ENCODE peak calls at places on chromosomes 7 and 10, in eight cellular contexts. N is GM12865, M is fibroblast of mammary gland, R is Peyer's patch, Z is right lobe of liver, F is lower leg skin, X is pancreas, K is AG10803. Q is an unnamed sample.

GRCh38 chr10:72387187-72387586 is 32.5 kb upstream of the DNAJB12 start:
- DNase-seq in N (no peak), M (no peak), R (no peak), Z (no peak), F (no peak), X (no peak), K (peak), Q (no peak)

GRCh38 chr10:97718178-97718577 is 4.6 kb downstream of the MARVELD1 start:
- DNase-seq in N (no peak), M (no peak), R (no peak), Z (no peak), F (no peak), X (no peak), K (no peak), Q (no peak)

GRCh38 chr10:123997486-123998196 is 95.8 kb downstream of the CHST15 start:
- DNase-seq in N (peak), M (peak), R (peak), Z (no peak), F (no peak), X (no peak), K (peak), Q (no peak)

GRCh38 chr10:63707254-63707910 is 186.2 kb downstream of the REEP3 start:
- DNase-seq in N (peak), M (peak), R (no peak), Z (no peak), F (peak), X (peak), K (peak), Q (no peak)

GRCh38 chr7:95276114-95276513 is 48.2 kb downstream of the PON1 start:
- DNase-seq in N (no peak), M (no peak), R (no peak), Z (no peak), F (no peak), X (no peak), K (no peak), Q (no peak)

GRCh38 chr10:119208553-119208940 is 1.2 kb downstream of the GRK5 start:
- DNase-seq in N (peak), M (peak), R (no peak), Z (no peak), F (no peak), X (no peak), K (peak), Q (no peak)

GRCh38 chr7:104123786-104124185 is 84.0 kb downstream of the ORC5 start:
- DNase-seq in N (no peak), M (peak), R (no peak), Z (no peak), F (no peak), X (no peak), K (peak), Q (no peak)

GRCh38 chr10:108166401-108166800 is 1001.9 kb upstream of the SORCS1 start:
- DNase-seq in N (no peak), M (no peak), R (no peak), Z (no peak), F (no peak), X (no peak), K (no peak), Q (no peak)

GRCh38 chr7:1706381-1706720 is 36.3 kb downstream of the ELFN1 start:
- DNase-seq in N (no peak), M (no peak), R (no peak), Z (no peak), F (no peak), X (no peak), K (no peak), Q (no peak)

GRCh38 chr10:70355234-70356021 is 27.0 kb downstream of the LRRC20 start:
- DNase-seq in N (peak), M (no peak), R (peak), Z (no peak), F (no peak), X (no peak), K (no peak), Q (no peak)

GRCh38 chr10:6141296-6142151 is 52.7 kb downstream of the RBM17 start:
- DNase-seq in N (peak), M (peak), R (peak), Z (peak), F (peak), X (no peak), K (peak), Q (no peak)

GRCh38 chr7:91759205-91759863 is 121.2 kb downstream of the MTERF1 start:
- DNase-seq in N (peak), M (peak), R (no peak), Z (no peak), F (no peak), X (no peak), K (no peak), Q (peak)

GRCh38 chr10:119360181-119360921 is 153.0 kb downstream of the GRK5 start:
- DNase-seq in N (peak), M (no peak), R (no peak), Z (no peak), F (no peak), X (no peak), K (no peak), Q (no peak)

GRCh38 chr10:79025113-79025832 is 43.5 kb upstream of the ZMIZ1 start:
- DNase-seq in N (no peak), M (no peak), R (no peak), Z (no peak), F (no peak), X (peak), K (no peak), Q (no peak)

GRCh38 chr7:139860090-139860773 is 31.2 kb downstream of the TBXAS1 start:
- DNase-seq in N (peak), M (no peak), R (peak), Z (peak), F (peak), X (no peak), K (no peak), Q (peak)

GRCh38 chr7:27201231-27202017 is 1.5 kb upstream of the HOXA13 start:
- DNase-seq in N (no peak), M (no peak), R (no peak), Z (no peak), F (no peak), X (no peak), K (no peak), Q (peak)

GRCh38 chr7:1571261-1571650 is 1.4 kb upstream of the PSMG3 start:
- DNase-seq in N (no peak), M (peak), R (no peak), Z (no peak), F (no peak), X (no peak), K (peak), Q (no peak)

GRCh38 chr7:112515989-112516388 is 35.2 kb downstream of the LSMEM1 start:
- DNase-seq in N (no peak), M (no peak), R (no peak), Z (no peak), F (no peak), X (no peak), K (no peak), Q (no peak)

GRCh38 chr7:137898839-137899681 is 52.3 kb upstream of the DGKI start:
- DNase-seq in N (peak), M (peak), R (peak), Z (peak), F (peak), X (peak), K (peak), Q (peak)

GRCh38 chr10:50637003-50637579 is 13.3 kb upstream of the SGMS1 start:
- DNase-seq in N (peak), M (peak), R (no peak), Z (no peak), F (no peak), X (no peak), K (no peak), Q (no peak)

GRCh38 chr10:14543048-14543903 is 212.6 kb upstream of the FRMD4A start:
- DNase-seq in N (peak), M (peak), R (peak), Z (no peak), F (no peak), X (no peak), K (no peak), Q (no peak)

GRCh38 chr7:3551536-3551935 is 250.5 kb downstream of the SDK1 start:
- DNase-seq in N (no peak), M (no peak), R (no peak), Z (no peak), F (no peak), X (no peak), K (no peak), Q (no peak)
- H3K4me3 ChIP-seq in N (no peak), M (no peak), R (no peak), Z (no peak), F (no peak), X (no peak), K (no peak), Q (no peak)

GRCh38 chr7:39948375-39948774 is 1.7 kb upstream of the CDK13 start:
- DNase-seq in N (peak), M (peak), R (no peak), Z (no peak), F (no peak), X (no peak), K (no peak), Q (no peak)

GRCh38 chr7:39949980-39950472 is at the start of gene CDK13:
- DNase-seq in N (peak), M (peak), R (peak), Z (peak), F (peak), X (peak), K (peak), Q (peak)

GRCh38 chr7:39951156-39951942 is 1.3 kb downstream of the CDK13 start:
- DNase-seq in N (peak), M (peak), R (peak), Z (peak), F (peak), X (peak), K (peak), Q (peak)

GRCh38 chr7:39950473-39951155 is 558 bp downstream of the CDK13 start:
- DNase-seq in N (peak), M (no peak), R (peak), Z (peak), F (no peak), X (peak), K (peak), Q (peak)

DNA sequence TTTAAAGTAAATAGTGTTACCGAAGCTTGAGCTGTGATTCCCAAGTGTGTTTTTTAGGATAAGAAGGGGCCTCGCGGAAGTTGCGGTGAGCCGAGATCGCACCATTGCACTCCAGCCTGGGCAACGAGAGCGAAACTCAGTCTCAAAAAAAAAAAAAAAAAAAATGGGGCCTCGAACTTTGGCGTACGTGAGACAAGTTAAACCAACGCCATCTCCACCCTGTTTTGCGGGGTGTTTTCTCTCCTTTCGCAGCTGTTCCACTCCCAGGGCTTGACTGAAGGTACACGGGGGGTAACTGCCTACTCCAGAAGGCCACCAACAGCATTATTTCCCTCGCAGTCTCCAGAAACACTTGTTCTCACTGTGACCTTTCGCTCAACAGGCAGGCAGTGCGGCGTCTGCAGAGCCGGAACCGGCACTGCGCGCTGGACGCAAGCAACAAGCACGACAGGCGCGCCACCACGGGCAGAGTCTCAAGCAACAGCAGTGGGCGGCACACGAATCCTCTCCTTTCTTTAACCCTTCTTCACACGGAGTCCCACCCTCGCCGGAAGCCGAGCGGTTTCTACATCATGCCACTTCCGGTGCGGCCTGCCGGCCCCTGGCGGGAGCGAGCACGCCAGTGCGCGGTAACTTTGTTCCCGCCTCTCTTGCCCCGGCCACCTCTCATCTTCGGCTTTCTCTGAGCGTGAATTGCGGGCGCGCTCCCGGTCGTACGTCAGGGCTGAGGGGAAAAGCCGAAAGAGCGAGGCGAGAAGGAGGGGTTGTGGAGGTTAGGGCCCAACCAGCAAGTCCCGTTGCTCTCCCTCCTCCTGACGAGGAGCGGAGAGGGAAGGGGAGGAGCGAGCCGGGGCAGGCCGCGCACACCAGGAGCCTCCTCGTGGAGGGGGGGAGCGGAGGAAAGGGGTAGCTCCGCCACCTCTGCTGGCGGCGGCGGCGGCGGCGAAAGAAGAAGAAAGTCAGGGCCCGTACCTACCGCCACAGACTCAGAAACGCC is 826 bp upstream of the CDK13 start:
- DNase-seq in N (peak), M (peak), R (peak), Z (peak), F (peak), X (peak), K (peak), Q (peak)
- TF ChIP-seq CTCF in N (no peak), M (no peak), R (no peak), Z (no peak), F (no peak), X (no peak), K (no peak), Q (no peak)

DNA sequence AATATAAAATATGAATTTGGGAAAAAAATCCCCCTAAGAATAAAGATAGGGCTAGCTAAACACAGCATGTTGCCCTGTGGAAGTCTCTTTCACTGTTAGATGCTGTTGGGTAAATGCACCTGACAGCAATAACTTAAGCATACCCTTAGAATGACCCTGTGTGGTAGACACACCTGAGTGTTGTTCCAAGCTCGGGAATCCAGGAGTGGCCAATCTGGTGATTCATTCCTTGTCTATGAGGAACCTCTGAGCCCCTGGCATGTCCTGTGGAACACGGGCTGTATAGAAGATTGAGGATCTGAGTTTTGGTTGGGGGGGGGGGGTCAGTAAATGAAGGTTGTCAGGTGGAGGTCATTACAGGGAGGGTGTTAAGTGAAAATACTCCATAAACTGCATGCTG is 730.0 kb upstream of the IGFBP3 start:
- DNase-seq in N (no peak), M (no peak), R (no peak), Z (no peak), F (no peak), X (no peak), K (no peak), Q (peak)
- H3K4me3 ChIP-seq in N (no peak), M (no peak), R (no peak), Z (no peak), F (no peak), X (no peak), K (no peak), Q (no peak)

DNA sequence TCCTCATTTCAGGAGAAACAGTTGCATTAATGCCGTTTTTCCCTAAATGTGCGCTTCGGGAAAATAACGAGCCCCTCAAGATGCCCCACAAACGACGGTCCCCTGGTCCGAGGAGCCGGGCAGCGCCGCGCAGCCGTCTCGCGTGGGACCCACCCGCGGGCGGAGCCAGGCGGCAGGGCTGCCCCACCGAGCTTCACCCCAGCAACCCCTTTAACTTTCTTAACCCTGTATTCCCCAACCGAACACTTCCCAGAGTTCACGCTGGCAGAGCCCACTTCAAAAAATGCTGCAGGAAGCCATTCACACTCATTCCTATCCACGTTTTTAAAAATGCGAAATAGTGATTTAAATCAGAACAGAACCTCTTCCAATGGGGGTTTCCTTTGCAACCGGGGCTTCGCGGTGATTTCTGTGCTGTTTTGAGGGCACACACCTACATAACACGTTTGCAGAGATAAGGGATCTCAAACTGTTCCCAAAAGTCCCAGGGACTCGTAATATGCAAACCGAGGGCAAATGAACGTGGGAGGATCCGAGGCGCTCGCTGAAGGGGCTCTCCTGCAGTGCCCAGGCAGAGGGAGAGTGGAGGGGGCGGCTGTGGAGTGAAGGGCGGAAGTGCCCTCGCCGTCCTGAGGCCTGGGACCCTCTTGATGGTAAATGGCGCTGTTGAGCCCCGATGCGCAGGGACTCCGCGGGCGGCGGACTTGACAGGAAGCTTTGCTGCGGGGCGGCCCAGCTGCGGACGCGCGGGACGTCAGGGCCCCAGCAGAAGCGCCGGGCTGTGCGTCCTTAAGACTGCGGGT is 152.1 kb upstream of the YAE1 start:
- DNase-seq in N (peak), M (peak), R (peak), Z (peak), F (no peak), X (peak), K (peak), Q (peak)
- TF ChIP-seq CTCF in N (peak), M (no peak), R (no peak), Z (no peak), F (no peak), X (no peak), K (no peak), Q (no peak)

GRCh38 chr7:22214000-22214399 is 143.0 kb downstream of the RAPGEF5 start:
- DNase-seq in N (no peak), M (no peak), R (no peak), Z (no peak), F (no peak), X (no peak), K (no peak), Q (no peak)
- H3K4me3 ChIP-seq in N (no peak), M (no peak), R (no peak), Z (no peak), F (no peak), X (no peak), K (no peak), Q (no peak)

Q was measured in colonic mucosa.